ENCODE peak calls at places on chromosomes 3 and 15, in six cellular contexts. One of them, this sample, is unnamed.

GRCh38 chr15:73617310-73617709 is 15.9 kb downstream of the NPTN start:
- DNase-seq in lower leg skin: no peak
- DNase-seq in GM12865: no peak
- DNase-seq in suprapubic skin: no peak
- DNase-seq in ovary: no peak
- DNase-seq in brain microvascular endothelial cell: no peak
- DNase-seq in this sample: no peak

GRCh38 chr3:127488141-127488672 is 102.3 kb downstream of the TPRA1 start:
- DNase-seq in lower leg skin: peak; percentile 59
- DNase-seq in GM12865: no peak
- DNase-seq in suprapubic skin: no peak
- DNase-seq in ovary: no peak
- DNase-seq in brain microvascular endothelial cell: no peak
- DNase-seq in this sample: no peak

GRCh38 chr3:118165413-118165812 is 869.2 kb downstream of the IGSF11 start:
- DNase-seq in lower leg skin: no peak
- DNase-seq in GM12865: no peak
- DNase-seq in suprapubic skin: no peak
- DNase-seq in ovary: no peak
- DNase-seq in brain microvascular endothelial cell: no peak
- DNase-seq in this sample: no peak

GRCh38 chr15:66803182-66803729 is 101.2 kb downstream of the SMAD6 start:
- DNase-seq in lower leg skin: peak; percentile 97
- DNase-seq in GM12865: no peak
- DNase-seq in suprapubic skin: peak; percentile 93
- DNase-seq in ovary: peak; percentile 92
- DNase-seq in brain microvascular endothelial cell: peak; percentile 95
- DNase-seq in this sample: no peak

GRCh38 chr3:43344520-43344919 is 58.2 kb downstream of the SNRK start:
- DNase-seq in lower leg skin: no peak
- DNase-seq in GM12865: no peak
- DNase-seq in suprapubic skin: no peak
- DNase-seq in ovary: no peak
- DNase-seq in brain microvascular endothelial cell: no peak
- DNase-seq in this sample: no peak

GRCh38 chr15:25171111-25171811 is 216.5 kb downstream of the SNRPN start:
- DNase-seq in lower leg skin: peak; percentile 78
- DNase-seq in GM12865: no peak
- DNase-seq in suprapubic skin: peak; percentile 31
- DNase-seq in ovary: no peak
- DNase-seq in brain microvascular endothelial cell: no peak
- DNase-seq in this sample: no peak

GRCh38 chr15:68053701-68053996 is 466 bp upstream of the PIAS1 start:
- DNase-seq in lower leg skin: no peak
- DNase-seq in GM12865: no peak
- DNase-seq in suprapubic skin: no peak
- DNase-seq in ovary: no peak
- DNase-seq in brain microvascular endothelial cell: no peak
- DNase-seq in this sample: no peak

GRCh38 chr3:174436367-174436766 is 422.8 kb upstream of the NAALADL2 start:
- DNase-seq in lower leg skin: no peak
- DNase-seq in GM12865: no peak
- DNase-seq in suprapubic skin: no peak
- DNase-seq in ovary: no peak
- DNase-seq in brain microvascular endothelial cell: no peak
- DNase-seq in this sample: no peak

GRCh38 chr15:99145778-99146177 is 40.9 kb downstream of the SYNM start:
- DNase-seq in lower leg skin: peak; percentile 56
- DNase-seq in GM12865: no peak
- DNase-seq in suprapubic skin: no peak
- DNase-seq in ovary: no peak
- DNase-seq in brain microvascular endothelial cell: no peak
- DNase-seq in this sample: no peak

GRCh38 chr3:174352227-174352626 is 506.9 kb upstream of the NAALADL2 start:
- DNase-seq in lower leg skin: no peak
- DNase-seq in GM12865: no peak
- DNase-seq in suprapubic skin: no peak
- DNase-seq in ovary: no peak
- DNase-seq in brain microvascular endothelial cell: no peak
- DNase-seq in this sample: no peak

DNA sequence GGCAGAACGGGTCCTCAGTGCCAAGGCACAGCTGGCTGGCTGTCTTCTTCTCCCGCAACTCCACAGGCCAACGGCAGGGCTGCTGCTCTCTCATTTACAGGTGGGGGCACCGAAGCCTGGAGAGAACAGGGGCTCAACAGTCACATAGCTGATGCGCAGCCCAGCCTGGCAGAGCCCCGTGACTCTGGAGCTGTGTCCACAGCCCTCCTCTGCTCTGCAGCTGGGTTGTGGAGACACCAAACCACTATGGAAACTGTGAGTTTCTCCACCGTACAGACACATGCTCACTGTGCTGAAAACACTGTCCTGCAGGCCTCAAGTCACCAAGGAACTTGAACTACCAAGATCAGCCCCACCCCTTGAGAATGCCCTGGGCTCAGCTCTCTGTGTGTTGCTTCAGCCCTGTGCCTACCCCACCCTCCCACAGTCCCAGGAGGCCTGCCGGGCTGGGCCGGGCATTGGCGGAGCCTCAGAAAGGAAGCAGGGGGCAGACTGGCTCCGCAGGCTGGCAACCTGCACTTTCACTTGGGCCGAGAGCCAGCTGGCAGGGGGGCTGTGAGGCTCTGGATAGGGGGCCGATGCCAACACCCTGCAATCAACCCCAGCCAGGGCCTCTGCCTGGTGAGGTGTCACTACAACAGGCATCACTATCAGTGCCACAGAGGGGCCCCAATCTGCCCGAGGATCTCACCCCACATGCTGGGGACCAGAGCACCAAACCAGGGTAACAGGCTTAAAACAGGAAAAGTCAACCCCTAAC is 113.7 kb upstream of the RPL32 start:
- DNase-seq in lower leg skin: peak; percentile 96
- DNase-seq in GM12865: peak; percentile 26
- DNase-seq in suprapubic skin: peak; percentile 89
- DNase-seq in ovary: peak; percentile 49
- DNase-seq in brain microvascular endothelial cell: no peak
- DNase-seq in this sample: no peak
- TF ChIP-seq CTCF in lower leg skin: no peak
- TF ChIP-seq CTCF in GM12865: no peak
- TF ChIP-seq CTCF in suprapubic skin: no peak
- TF ChIP-seq CTCF in ovary: no peak
- TF ChIP-seq CTCF in brain microvascular endothelial cell: peak; percentile 19
- TF ChIP-seq CTCF in this sample: no peak

GRCh38 chr15:52731732-52732470 is 52.7 kb upstream of the ATOSA start:
- DNase-seq in lower leg skin: no peak
- DNase-seq in GM12865: no peak
- DNase-seq in suprapubic skin: no peak
- DNase-seq in ovary: no peak
- DNase-seq in brain microvascular endothelial cell: no peak
- DNase-seq in this sample: no peak

GRCh38 chr15:52731004-52731403 is 51.8 kb upstream of the ATOSA start:
- DNase-seq in lower leg skin: no peak
- DNase-seq in GM12865: no peak
- DNase-seq in suprapubic skin: no peak
- DNase-seq in ovary: no peak
- DNase-seq in brain microvascular endothelial cell: no peak
- DNase-seq in this sample: no peak

GRCh38 chr15:52730163-52730562 is 51.0 kb upstream of the ATOSA start:
- DNase-seq in lower leg skin: no peak
- DNase-seq in GM12865: peak; percentile 73
- DNase-seq in suprapubic skin: no peak
- DNase-seq in ovary: no peak
- DNase-seq in brain microvascular endothelial cell: no peak
- DNase-seq in this sample: no peak

GRCh38 chr15:52728899-52729298 is 49.7 kb upstream of the ATOSA start:
- DNase-seq in lower leg skin: no peak
- DNase-seq in GM12865: no peak
- DNase-seq in suprapubic skin: no peak
- DNase-seq in ovary: no peak
- DNase-seq in brain microvascular endothelial cell: no peak
- DNase-seq in this sample: no peak

DNA sequence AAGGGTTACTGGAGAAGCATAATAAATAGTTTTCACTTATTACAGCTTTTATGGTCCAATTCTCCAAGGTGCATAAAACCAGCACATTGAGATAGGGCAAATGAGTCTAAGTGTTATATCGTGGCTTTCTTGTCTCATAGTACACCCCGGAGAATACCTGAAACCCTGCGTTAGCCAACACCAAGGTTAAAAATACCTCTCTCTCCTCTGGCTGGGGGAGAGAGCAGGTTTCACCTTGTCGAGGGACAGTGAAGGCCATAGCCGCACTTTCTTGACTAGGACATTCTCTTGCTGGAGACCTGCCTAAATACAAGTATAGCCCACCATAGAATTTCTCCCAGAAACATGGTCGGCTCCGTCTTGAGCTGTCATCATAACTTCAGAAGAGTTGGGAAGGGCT is 51.4 kb upstream of the ATOSA start:
- DNase-seq in lower leg skin: no peak
- DNase-seq in GM12865: no peak
- DNase-seq in suprapubic skin: no peak
- DNase-seq in ovary: no peak
- DNase-seq in brain microvascular endothelial cell: no peak
- DNase-seq in this sample: no peak
- H3K4me3 ChIP-seq in lower leg skin: no peak overlapping the region
- H3K4me3 ChIP-seq in GM12865: no peak overlapping the region
- H3K4me3 ChIP-seq in suprapubic skin: no peak overlapping the region
- H3K4me3 ChIP-seq in ovary: no peak overlapping the region
- H3K4me3 ChIP-seq in brain microvascular endothelial cell: no peak overlapping the region
- H3K4me3 ChIP-seq in this sample: no peak overlapping the region

DNA sequence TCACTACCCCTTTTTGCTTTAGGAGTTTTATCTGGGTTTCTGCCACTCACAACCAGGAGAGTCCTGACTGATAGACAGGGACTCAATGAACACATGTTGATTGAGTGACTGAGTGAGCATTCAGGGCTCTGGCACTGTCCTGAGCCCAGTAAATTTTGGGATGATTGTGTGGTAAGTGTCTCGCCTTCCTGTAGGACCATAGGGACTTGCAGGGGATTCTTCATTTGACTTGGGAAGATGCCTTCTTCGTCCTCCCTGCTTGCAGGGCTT is 22.3 kb upstream of the FLNB start:
- DNase-seq in lower leg skin: no peak
- DNase-seq in GM12865: no peak
- DNase-seq in suprapubic skin: no peak
- DNase-seq in ovary: no peak
- DNase-seq in brain microvascular endothelial cell: no peak
- DNase-seq in this sample: no peak
- TF ChIP-seq CTCF in lower leg skin: no peak
- TF ChIP-seq CTCF in GM12865: no peak
- TF ChIP-seq CTCF in suprapubic skin: no peak
- TF ChIP-seq CTCF in ovary: no peak
- TF ChIP-seq CTCF in brain microvascular endothelial cell: no peak
- TF ChIP-seq CTCF in this sample: no peak

DNA sequence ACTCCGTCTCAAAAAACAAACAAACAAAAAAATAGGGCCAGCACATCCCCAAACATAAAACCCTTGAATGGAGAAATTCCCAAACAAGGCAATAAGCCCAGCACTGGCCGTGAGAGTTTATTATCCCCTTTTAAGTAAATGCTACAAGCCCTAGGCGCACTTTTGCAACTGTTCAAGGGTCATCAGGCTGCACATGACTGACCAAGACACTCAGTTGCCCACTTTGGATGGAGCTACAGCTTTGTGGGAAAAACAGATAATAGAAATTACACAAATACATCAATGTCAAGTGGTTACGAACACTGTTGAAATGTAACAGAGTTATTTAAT is 33.7 kb upstream of the ZNF445 start:
- DNase-seq in lower leg skin: no peak
- DNase-seq in GM12865: no peak
- DNase-seq in suprapubic skin: no peak
- DNase-seq in ovary: no peak
- DNase-seq in brain microvascular endothelial cell: no peak
- DNase-seq in this sample: no peak
- H3K4me3 ChIP-seq in lower leg skin: no peak overlapping the region
- H3K4me3 ChIP-seq in GM12865: peak overlapping the region; percentile 80
- H3K4me3 ChIP-seq in suprapubic skin: peak overlapping the region; percentile 88
- H3K4me3 ChIP-seq in ovary: peak overlapping the region; percentile 85
- H3K4me3 ChIP-seq in brain microvascular endothelial cell: peak overlapping the region; percentile 74
- H3K4me3 ChIP-seq in this sample: peak overlapping the region; percentile 87

This sample was measured in dorsolateral prefrontal cortex.